ENCODE peak calls at places on chromosome 13, in nine cellular contexts. One of them, this sample, is unnamed. For H3K4me1, the result is how much of the 10 kb centered on the place peaks cover.

GRCh38 chr13:47858678-47859050 is 142.4 kb downstream of the SUCLA2 start:
- DNase-seq in neuronal stem cell: no peak
- DNase-seq in CD8-positive, alpha-beta memory T cell: no peak
- DNase-seq in A673: no peak
- DNase-seq in right cardiac atrium: no peak
- DNase-seq in PC-3: peak
- DNase-seq in thoracic aorta: no peak
- DNase-seq in small intestine: no peak
- DNase-seq in heart right ventricle: no peak
- DNase-seq in this sample: no peak

GRCh38 chr13:73872397-73872796 is 261.8 kb downstream of the KLF12 start:
- DNase-seq in neuronal stem cell: no peak
- DNase-seq in CD8-positive, alpha-beta memory T cell: no peak
- DNase-seq in A673: no peak
- DNase-seq in right cardiac atrium: no peak
- DNase-seq in PC-3: no peak
- DNase-seq in thoracic aorta: no peak
- DNase-seq in small intestine: no peak
- DNase-seq in heart right ventricle: no peak
- DNase-seq in this sample: no peak

GRCh38 chr13:47033216-47033615 is 136.4 kb upstream of the HTR2A start:
- DNase-seq in neuronal stem cell: no peak
- DNase-seq in CD8-positive, alpha-beta memory T cell: no peak
- DNase-seq in A673: no peak
- DNase-seq in right cardiac atrium: no peak
- DNase-seq in PC-3: peak
- DNase-seq in thoracic aorta: no peak
- DNase-seq in small intestine: no peak
- DNase-seq in heart right ventricle: no peak
- DNase-seq in this sample: no peak

GRCh38 chr13:19646062-19646461 is 12.6 kb downstream of the MPHOSPH8 start:
- DNase-seq in neuronal stem cell: no peak
- DNase-seq in CD8-positive, alpha-beta memory T cell: no peak
- DNase-seq in A673: no peak
- DNase-seq in right cardiac atrium: no peak
- DNase-seq in PC-3: no peak
- DNase-seq in thoracic aorta: no peak
- DNase-seq in small intestine: no peak
- DNase-seq in heart right ventricle: no peak
- DNase-seq in this sample: no peak

GRCh38 chr13:40336228-40337221 is 329.9 kb downstream of the FOXO1 start:
- DNase-seq in neuronal stem cell: no peak
- DNase-seq in CD8-positive, alpha-beta memory T cell: no peak
- DNase-seq in A673: no peak
- DNase-seq in right cardiac atrium: no peak
- DNase-seq in PC-3: no peak
- DNase-seq in thoracic aorta: no peak
- DNase-seq in small intestine: peak
- DNase-seq in heart right ventricle: no peak
- DNase-seq in this sample: peak

GRCh38 chr13:111177803-111178389 is 62.8 kb downstream of the ARHGEF7 start:
- DNase-seq in neuronal stem cell: no peak
- DNase-seq in CD8-positive, alpha-beta memory T cell: no peak
- DNase-seq in A673: no peak
- DNase-seq in right cardiac atrium: no peak
- DNase-seq in PC-3: no peak
- DNase-seq in thoracic aorta: no peak
- DNase-seq in small intestine: no peak
- DNase-seq in heart right ventricle: no peak
- DNase-seq in this sample: no peak

GRCh38 chr13:46615888-46616531 is 63.0 kb downstream of the LRCH1 start:
- DNase-seq in neuronal stem cell: no peak
- DNase-seq in CD8-positive, alpha-beta memory T cell: no peak
- DNase-seq in A673: no peak
- DNase-seq in right cardiac atrium: no peak
- DNase-seq in PC-3: no peak
- DNase-seq in thoracic aorta: no peak
- DNase-seq in small intestine: no peak
- DNase-seq in heart right ventricle: no peak
- DNase-seq in this sample: no peak

GRCh38 chr13:20451397-20451796 is 74.3 kb downstream of the CRYL1 start:
- DNase-seq in neuronal stem cell: no peak
- DNase-seq in CD8-positive, alpha-beta memory T cell: no peak
- DNase-seq in A673: no peak
- DNase-seq in right cardiac atrium: no peak
- DNase-seq in PC-3: no peak
- DNase-seq in thoracic aorta: no peak
- DNase-seq in small intestine: no peak
- DNase-seq in heart right ventricle: no peak
- DNase-seq in this sample: no peak

GRCh38 chr13:69912576-69913074 is 195.0 kb upstream of the ATXN8OS start:
- DNase-seq in neuronal stem cell: no peak
- DNase-seq in CD8-positive, alpha-beta memory T cell: no peak
- DNase-seq in A673: no peak
- DNase-seq in right cardiac atrium: no peak
- DNase-seq in PC-3: no peak
- DNase-seq in thoracic aorta: no peak
- DNase-seq in small intestine: no peak
- DNase-seq in heart right ventricle: no peak
- DNase-seq in this sample: no peak

GRCh38 chr13:47481521-47481920 is 519.6 kb downstream of the SUCLA2 start:
- DNase-seq in neuronal stem cell: no peak
- DNase-seq in CD8-positive, alpha-beta memory T cell: no peak
- DNase-seq in A673: no peak
- DNase-seq in right cardiac atrium: no peak
- DNase-seq in PC-3: no peak
- DNase-seq in thoracic aorta: no peak
- DNase-seq in small intestine: no peak
- DNase-seq in heart right ventricle: no peak
- DNase-seq in this sample: no peak

GRCh38 chr13:34776984-34777913 is 164.8 kb upstream of the NBEA start:
- DNase-seq in neuronal stem cell: no peak
- DNase-seq in CD8-positive, alpha-beta memory T cell: no peak
- DNase-seq in A673: no peak
- DNase-seq in right cardiac atrium: no peak
- DNase-seq in PC-3: no peak
- DNase-seq in thoracic aorta: no peak
- DNase-seq in small intestine: no peak
- DNase-seq in heart right ventricle: no peak
- DNase-seq in this sample: no peak

GRCh38 chr13:34772881-34773280 is 169.2 kb upstream of the NBEA start:
- DNase-seq in neuronal stem cell: no peak
- DNase-seq in CD8-positive, alpha-beta memory T cell: no peak
- DNase-seq in A673: no peak
- DNase-seq in right cardiac atrium: no peak
- DNase-seq in PC-3: no peak
- DNase-seq in thoracic aorta: no peak
- DNase-seq in small intestine: no peak
- DNase-seq in heart right ventricle: no peak
- DNase-seq in this sample: no peak

GRCh38 chr13:34779171-34779570 is 162.9 kb upstream of the NBEA start:
- DNase-seq in neuronal stem cell: no peak
- DNase-seq in CD8-positive, alpha-beta memory T cell: no peak
- DNase-seq in A673: peak
- DNase-seq in right cardiac atrium: no peak
- DNase-seq in PC-3: no peak
- DNase-seq in thoracic aorta: no peak
- DNase-seq in small intestine: no peak
- DNase-seq in heart right ventricle: no peak
- DNase-seq in this sample: no peak

GRCh38 chr13:34777914-34778303 is 164.2 kb upstream of the NBEA start:
- DNase-seq in neuronal stem cell: no peak
- DNase-seq in CD8-positive, alpha-beta memory T cell: no peak
- DNase-seq in A673: no peak
- DNase-seq in right cardiac atrium: no peak
- DNase-seq in PC-3: no peak
- DNase-seq in thoracic aorta: no peak
- DNase-seq in small intestine: no peak
- DNase-seq in heart right ventricle: no peak
- DNase-seq in this sample: no peak

GRCh38 chr13:34776390-34776981 is 165.6 kb upstream of the NBEA start:
- DNase-seq in neuronal stem cell: no peak
- DNase-seq in CD8-positive, alpha-beta memory T cell: no peak
- DNase-seq in A673: no peak
- DNase-seq in right cardiac atrium: no peak
- DNase-seq in PC-3: peak
- DNase-seq in thoracic aorta: no peak
- DNase-seq in small intestine: no peak
- DNase-seq in heart right ventricle: no peak
- DNase-seq in this sample: no peak
- H3K4me1 ChIP-seq in neuronal stem cell: under half
- H3K4me1 ChIP-seq in CD8-positive, alpha-beta memory T cell: under half
- H3K4me1 ChIP-seq in A673: under half
- H3K4me1 ChIP-seq in right cardiac atrium: under half
- H3K4me1 ChIP-seq in PC-3: under half
- H3K4me1 ChIP-seq in thoracic aorta: under half
- H3K4me1 ChIP-seq in small intestine: under half
- H3K4me1 ChIP-seq in heart right ventricle: under half
- H3K4me1 ChIP-seq in this sample: under half

GRCh38 chr13:50128406-50129048 is 113.3 kb downstream of the KCNRG start:
- DNase-seq in neuronal stem cell: peak
- DNase-seq in CD8-positive, alpha-beta memory T cell: no peak
- DNase-seq in A673: no peak
- DNase-seq in right cardiac atrium: no peak
- DNase-seq in PC-3: no peak
- DNase-seq in thoracic aorta: no peak
- DNase-seq in small intestine: no peak
- DNase-seq in heart right ventricle: no peak
- DNase-seq in this sample: no peak
- H3K27ac ChIP-seq in neuronal stem cell: no peak
- H3K27ac ChIP-seq in CD8-positive, alpha-beta memory T cell: no peak
- H3K27ac ChIP-seq in A673: no peak
- H3K27ac ChIP-seq in right cardiac atrium: no peak
- H3K27ac ChIP-seq in PC-3: no peak
- H3K27ac ChIP-seq in thoracic aorta: no peak
- H3K27ac ChIP-seq in small intestine: no peak
- H3K27ac ChIP-seq in heart right ventricle: no peak
- H3K27ac ChIP-seq in this sample: no peak

DNA sequence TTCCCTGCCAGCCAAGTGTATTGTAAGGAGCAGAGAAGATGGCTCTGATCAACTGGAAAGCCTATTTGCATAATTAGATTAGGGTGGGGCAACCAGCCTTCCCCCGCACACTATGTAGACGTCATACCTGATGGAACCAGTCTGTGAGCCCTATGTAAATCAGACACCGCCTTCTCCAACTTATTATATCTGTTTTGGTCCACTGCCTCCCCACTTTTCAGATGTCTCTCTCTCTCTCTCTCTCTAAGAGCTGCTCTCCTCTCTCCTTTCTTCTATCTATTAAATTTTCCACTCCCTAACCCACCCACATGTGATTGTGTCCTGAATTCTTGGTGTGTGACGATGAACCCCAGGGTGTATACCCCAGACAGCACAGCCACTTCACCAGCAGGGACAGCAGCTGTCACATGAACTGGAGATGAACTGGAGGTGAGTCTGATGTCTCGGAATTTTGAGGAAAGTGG is 514.4 kb downstream of the IRS2 start:
- DNase-seq in neuronal stem cell: no peak
- DNase-seq in CD8-positive, alpha-beta memory T cell: no peak
- DNase-seq in A673: peak
- DNase-seq in right cardiac atrium: no peak
- DNase-seq in PC-3: peak
- DNase-seq in thoracic aorta: no peak
- DNase-seq in small intestine: no peak
- DNase-seq in heart right ventricle: no peak
- DNase-seq in this sample: no peak
- H3K4me1 ChIP-seq in neuronal stem cell: under half
- H3K4me1 ChIP-seq in CD8-positive, alpha-beta memory T cell: under half
- H3K4me1 ChIP-seq in A673: under half
- H3K4me1 ChIP-seq in right cardiac atrium: under half
- H3K4me1 ChIP-seq in PC-3: under half
- H3K4me1 ChIP-seq in thoracic aorta: under half
- H3K4me1 ChIP-seq in small intestine: under half
- H3K4me1 ChIP-seq in heart right ventricle: under half
- H3K4me1 ChIP-seq in this sample: under half

DNA sequence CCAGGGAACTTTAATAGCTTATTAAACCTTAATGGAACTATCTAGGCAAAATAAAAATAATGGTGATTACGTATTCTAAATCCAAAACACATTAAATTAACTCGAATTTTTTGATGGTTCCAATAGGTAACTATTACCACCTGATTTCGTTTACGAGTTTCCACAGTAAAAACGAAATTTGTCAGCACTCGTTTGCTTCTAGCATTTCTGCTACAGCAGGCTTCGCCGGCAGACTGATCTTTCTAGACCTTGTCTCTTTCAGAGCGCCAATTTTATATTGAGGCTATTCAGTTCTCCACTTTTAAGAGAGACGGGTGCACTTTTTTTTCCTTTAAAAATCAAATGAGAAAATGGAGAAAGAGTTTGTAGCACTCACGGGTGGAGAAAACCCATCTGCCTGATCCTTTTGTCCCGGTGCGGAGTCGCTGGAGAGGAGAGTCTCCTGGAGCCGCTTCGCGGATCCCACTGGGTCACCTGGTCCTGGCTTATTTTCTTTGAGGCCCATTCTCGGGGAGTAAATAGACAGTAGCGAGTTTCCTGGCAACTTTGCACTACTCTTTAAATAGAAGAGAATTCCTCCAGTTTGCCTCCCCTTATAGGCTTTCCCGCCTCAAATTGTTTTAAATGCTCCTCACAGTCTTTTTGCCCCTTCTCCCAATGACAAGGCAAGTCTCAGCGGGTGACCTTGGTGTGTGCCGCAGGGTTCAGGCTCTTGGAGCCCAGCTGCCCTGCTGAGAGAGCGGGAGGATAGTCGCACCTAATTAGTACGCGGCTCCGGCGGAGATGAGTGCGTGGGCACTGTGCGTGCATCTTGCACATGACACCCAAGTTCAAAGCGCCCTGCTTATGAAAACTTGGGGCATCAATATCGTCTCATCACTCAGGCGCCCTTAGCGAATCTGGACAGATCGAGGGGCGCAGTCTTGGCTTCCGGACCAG is 117.0 kb downstream of the KCNRG start:
- DNase-seq in neuronal stem cell: peak
- DNase-seq in CD8-positive, alpha-beta memory T cell: no peak
- DNase-seq in A673: no peak
- DNase-seq in right cardiac atrium: no peak
- DNase-seq in PC-3: no peak
- DNase-seq in thoracic aorta: no peak
- DNase-seq in small intestine: no peak
- DNase-seq in heart right ventricle: no peak
- DNase-seq in this sample: no peak
- H3K27ac ChIP-seq in neuronal stem cell: no peak
- H3K27ac ChIP-seq in CD8-positive, alpha-beta memory T cell: no peak
- H3K27ac ChIP-seq in A673: no peak
- H3K27ac ChIP-seq in right cardiac atrium: no peak
- H3K27ac ChIP-seq in PC-3: no peak
- H3K27ac ChIP-seq in thoracic aorta: no peak
- H3K27ac ChIP-seq in small intestine: no peak
- H3K27ac ChIP-seq in heart right ventricle: no peak
- H3K27ac ChIP-seq in this sample: no peak